ENCODE peak calls at places on chromosomes 4 and X, in ten cellular contexts. One of them, this sample, is unnamed.

GRCh38 chr4:147853706-147854105 is 121.8 kb downstream of the ARHGAP10 start:
- DNase-seq in brain microvascular endothelial cell: no peak
- DNase-seq in cardiac muscle cell: peak; percentile 36
- DNase-seq in psoas muscle: no peak
- DNase-seq in sigmoid colon: no peak
- DNase-seq in upper lobe of left lung: no peak
- DNase-seq in astrocyte of the spinal cord: no peak
- DNase-seq in Calu3: no peak
- DNase-seq in fibroblast of lung: no peak
- DNase-seq in cardiac fibroblast: no peak
- DNase-seq in this sample: peak; percentile 72

GRCh38 chrX:107014927-107015326 is 14.9 kb upstream of the MORC4 start:
- DNase-seq in psoas muscle: no peak
- DNase-seq in brain microvascular endothelial cell: no peak
- DNase-seq in sigmoid colon: no peak
- DNase-seq in cardiac fibroblast: peak; percentile 40
- DNase-seq in astrocyte of the spinal cord: no peak
- DNase-seq in cardiac muscle cell: peak; percentile 34
- DNase-seq in Calu3: no peak
- DNase-seq in upper lobe of left lung: no peak
- DNase-seq in fibroblast of lung: no peak
- DNase-seq in this sample: no peak

GRCh38 chr4:145195167-145195952 is 15.0 kb upstream of the OTUD4 start:
- DNase-seq in Calu3: no peak
- DNase-seq in cardiac muscle cell: no peak
- DNase-seq in upper lobe of left lung: no peak
- DNase-seq in fibroblast of lung: no peak
- DNase-seq in sigmoid colon: no peak
- DNase-seq in brain microvascular endothelial cell: no peak
- DNase-seq in astrocyte of the spinal cord: no peak
- DNase-seq in cardiac fibroblast: no peak
- DNase-seq in psoas muscle: no peak
- DNase-seq in this sample: no peak

GRCh38 chrX:105302246-105302645 is 81.8 kb upstream of the TEX13A start:
- DNase-seq in fibroblast of lung: no peak
- DNase-seq in cardiac fibroblast: peak; percentile 43
- DNase-seq in psoas muscle: no peak
- DNase-seq in sigmoid colon: no peak
- DNase-seq in brain microvascular endothelial cell: no peak
- DNase-seq in upper lobe of left lung: no peak
- DNase-seq in astrocyte of the spinal cord: no peak
- DNase-seq in cardiac muscle cell: no peak
- DNase-seq in Calu3: no peak
- DNase-seq in this sample: no peak

GRCh38 chr4:184294734-184295133 is 77.1 kb upstream of the ENPP6 start:
- DNase-seq in fibroblast of lung: no peak
- DNase-seq in psoas muscle: no peak
- DNase-seq in Calu3: no peak
- DNase-seq in sigmoid colon: no peak
- DNase-seq in astrocyte of the spinal cord: no peak
- DNase-seq in upper lobe of left lung: no peak
- DNase-seq in cardiac muscle cell: no peak
- DNase-seq in cardiac fibroblast: no peak
- DNase-seq in brain microvascular endothelial cell: no peak
- DNase-seq in this sample: no peak

GRCh38 chr4:86856896-86857295 is 7.7 kb upstream of the SLC10A6 start:
- DNase-seq in cardiac fibroblast: no peak
- DNase-seq in cardiac muscle cell: no peak
- DNase-seq in brain microvascular endothelial cell: no peak
- DNase-seq in fibroblast of lung: no peak
- DNase-seq in sigmoid colon: no peak
- DNase-seq in upper lobe of left lung: no peak
- DNase-seq in psoas muscle: no peak
- DNase-seq in Calu3: no peak
- DNase-seq in astrocyte of the spinal cord: no peak
- DNase-seq in this sample: peak; percentile 24

GRCh38 chrX:72317139-72317538 is 11.4 kb upstream of the CITED1 start:
- DNase-seq in Calu3: no peak
- DNase-seq in fibroblast of lung: no peak
- DNase-seq in cardiac fibroblast: no peak
- DNase-seq in astrocyte of the spinal cord: no peak
- DNase-seq in cardiac muscle cell: no peak
- DNase-seq in upper lobe of left lung: no peak
- DNase-seq in brain microvascular endothelial cell: no peak
- DNase-seq in psoas muscle: no peak
- DNase-seq in sigmoid colon: no peak
- DNase-seq in this sample: no peak

GRCh38 chr4:8104491-8105302 is 53.9 kb downstream of the ABLIM2 start:
- DNase-seq in brain microvascular endothelial cell: no peak
- DNase-seq in cardiac muscle cell: no peak
- DNase-seq in Calu3: no peak
- DNase-seq in sigmoid colon: no peak
- DNase-seq in psoas muscle: no peak
- DNase-seq in fibroblast of lung: no peak
- DNase-seq in astrocyte of the spinal cord: no peak
- DNase-seq in upper lobe of left lung: no peak
- DNase-seq in cardiac fibroblast: no peak
- DNase-seq in this sample: no peak

GRCh38 chr4:699816-700580 is 5.6 kb upstream of the PCGF3 start:
- DNase-seq in fibroblast of lung: no peak
- DNase-seq in psoas muscle: no peak
- DNase-seq in Calu3: no peak
- DNase-seq in cardiac muscle cell: no peak
- DNase-seq in brain microvascular endothelial cell: no peak
- DNase-seq in upper lobe of left lung: peak; percentile 56
- DNase-seq in sigmoid colon: peak; percentile 54
- DNase-seq in cardiac fibroblast: no peak
- DNase-seq in astrocyte of the spinal cord: no peak
- DNase-seq in this sample: no peak

GRCh38 chrX:39688576-39689373 is 409.0 kb downstream of the BCOR start:
- DNase-seq in brain microvascular endothelial cell: no peak
- DNase-seq in astrocyte of the spinal cord: peak; percentile 23
- DNase-seq in sigmoid colon: peak; percentile 76
- DNase-seq in upper lobe of left lung: peak; percentile 89
- DNase-seq in cardiac fibroblast: peak; percentile 21
- DNase-seq in fibroblast of lung: peak; percentile 51
- DNase-seq in psoas muscle: peak; percentile 66
- DNase-seq in cardiac muscle cell: peak; percentile 75
- DNase-seq in Calu3: peak; percentile 56
- DNase-seq in this sample: no peak

GRCh38 chrX:63050225-63050624 is 300.9 kb downstream of the SPIN4 start:
- DNase-seq in cardiac muscle cell: no peak
- DNase-seq in cardiac fibroblast: peak; percentile 0
- DNase-seq in astrocyte of the spinal cord: no peak
- DNase-seq in brain microvascular endothelial cell: no peak
- DNase-seq in sigmoid colon: no peak
- DNase-seq in psoas muscle: no peak
- DNase-seq in Calu3: no peak
- DNase-seq in upper lobe of left lung: no peak
- DNase-seq in fibroblast of lung: no peak
- DNase-seq in this sample: no peak
- TF ChIP-seq CTCF in cardiac muscle cell: no peak
- TF ChIP-seq CTCF in cardiac fibroblast: no peak
- TF ChIP-seq CTCF in astrocyte of the spinal cord: no peak
- TF ChIP-seq CTCF in brain microvascular endothelial cell: no peak
- TF ChIP-seq CTCF in sigmoid colon: no peak
- TF ChIP-seq CTCF in psoas muscle: no peak
- TF ChIP-seq CTCF in Calu3: no peak
- TF ChIP-seq CTCF in upper lobe of left lung: no peak
- TF ChIP-seq CTCF in fibroblast of lung: no peak
- TF ChIP-seq CTCF in this sample: no peak

DNA sequence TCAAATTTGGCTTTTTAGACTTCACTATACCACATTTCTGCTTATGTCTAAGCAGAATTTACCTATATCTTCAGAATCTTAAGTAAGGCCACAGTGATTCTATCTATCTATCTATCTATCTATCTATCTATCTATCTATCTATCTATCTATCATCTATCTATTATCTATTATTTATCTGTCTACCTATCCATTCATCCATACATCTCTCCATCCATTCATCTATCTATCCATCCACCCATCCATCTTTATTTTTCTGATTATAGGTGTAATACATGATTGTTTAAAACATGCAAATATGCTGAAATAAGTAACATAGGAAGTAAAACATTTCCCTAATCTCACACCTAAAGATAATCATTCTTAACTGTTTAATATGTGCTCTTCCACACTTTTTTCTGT is 18.8 kb downstream of the ADGRG4 start:
- DNase-seq in brain microvascular endothelial cell: no peak
- DNase-seq in psoas muscle: no peak
- DNase-seq in fibroblast of lung: no peak
- DNase-seq in astrocyte of the spinal cord: no peak
- DNase-seq in Calu3: no peak
- DNase-seq in upper lobe of left lung: no peak
- DNase-seq in sigmoid colon: no peak
- DNase-seq in cardiac fibroblast: no peak
- DNase-seq in cardiac muscle cell: no peak
- DNase-seq in this sample: no peak
- TF ChIP-seq CTCF in brain microvascular endothelial cell: no peak
- TF ChIP-seq CTCF in psoas muscle: no peak
- TF ChIP-seq CTCF in fibroblast of lung: no peak
- TF ChIP-seq CTCF in astrocyte of the spinal cord: no peak
- TF ChIP-seq CTCF in Calu3: no peak
- TF ChIP-seq CTCF in upper lobe of left lung: no peak
- TF ChIP-seq CTCF in sigmoid colon: no peak
- TF ChIP-seq CTCF in cardiac fibroblast: no peak
- TF ChIP-seq CTCF in cardiac muscle cell: no peak
- TF ChIP-seq CTCF in this sample: no peak

GRCh38 chrX:81120936-81121351 is 80.8 kb downstream of the HMGN5 start:
- DNase-seq in psoas muscle: peak; percentile 19
- DNase-seq in Calu3: peak; percentile 52
- DNase-seq in cardiac muscle cell: peak; percentile 58
- DNase-seq in fibroblast of lung: peak; percentile 49
- DNase-seq in brain microvascular endothelial cell: peak; percentile 27
- DNase-seq in astrocyte of the spinal cord: peak; percentile 67
- DNase-seq in sigmoid colon: peak; percentile 59
- DNase-seq in cardiac fibroblast: peak; percentile 61
- DNase-seq in upper lobe of left lung: no peak
- DNase-seq in this sample: peak; percentile 36
- TF ChIP-seq CTCF in psoas muscle: peak; percentile 50
- TF ChIP-seq CTCF in Calu3: peak; percentile 43
- TF ChIP-seq CTCF in cardiac muscle cell: peak; percentile 74
- TF ChIP-seq CTCF in fibroblast of lung: peak; percentile 69
- TF ChIP-seq CTCF in brain microvascular endothelial cell: peak; percentile 74
- TF ChIP-seq CTCF in astrocyte of the spinal cord: peak; percentile 68
- TF ChIP-seq CTCF in sigmoid colon: peak; percentile 51
- TF ChIP-seq CTCF in cardiac fibroblast: peak; percentile 68
- TF ChIP-seq CTCF in upper lobe of left lung: peak; percentile 22
- TF ChIP-seq CTCF in this sample: peak; percentile 74

GRCh38 chrX:48493890-48494364 is 14.9 kb upstream of the PORCN start:
- DNase-seq in psoas muscle: no peak
- DNase-seq in upper lobe of left lung: no peak
- DNase-seq in astrocyte of the spinal cord: peak; percentile 63
- DNase-seq in cardiac muscle cell: peak; percentile 67
- DNase-seq in cardiac fibroblast: peak; percentile 79
- DNase-seq in Calu3: peak; percentile 48
- DNase-seq in sigmoid colon: no peak
- DNase-seq in fibroblast of lung: peak; percentile 32
- DNase-seq in brain microvascular endothelial cell: peak; percentile 62
- DNase-seq in this sample: peak; percentile 35
- TF ChIP-seq CTCF in psoas muscle: no peak
- TF ChIP-seq CTCF in upper lobe of left lung: peak; percentile 17
- TF ChIP-seq CTCF in astrocyte of the spinal cord: peak; percentile 36
- TF ChIP-seq CTCF in cardiac muscle cell: peak; percentile 42
- TF ChIP-seq CTCF in cardiac fibroblast: peak; percentile 35
- TF ChIP-seq CTCF in Calu3: peak; percentile 27
- TF ChIP-seq CTCF in sigmoid colon: no peak
- TF ChIP-seq CTCF in fibroblast of lung: peak; percentile 38
- TF ChIP-seq CTCF in brain microvascular endothelial cell: peak; percentile 59
- TF ChIP-seq CTCF in this sample: peak; percentile 62

GRCh38 chr4:2172161-2172560 is 69.8 kb downstream of the HAUS3 start:
- DNase-seq in Calu3: no peak
- DNase-seq in upper lobe of left lung: no peak
- DNase-seq in psoas muscle: no peak
- DNase-seq in cardiac fibroblast: no peak
- DNase-seq in brain microvascular endothelial cell: no peak
- DNase-seq in cardiac muscle cell: no peak
- DNase-seq in fibroblast of lung: no peak
- DNase-seq in astrocyte of the spinal cord: no peak
- DNase-seq in sigmoid colon: no peak
- DNase-seq in this sample: no peak
- TF ChIP-seq CTCF in Calu3: no peak
- TF ChIP-seq CTCF in upper lobe of left lung: no peak
- TF ChIP-seq CTCF in psoas muscle: no peak
- TF ChIP-seq CTCF in cardiac fibroblast: no peak
- TF ChIP-seq CTCF in brain microvascular endothelial cell: no peak
- TF ChIP-seq CTCF in cardiac muscle cell: no peak
- TF ChIP-seq CTCF in fibroblast of lung: no peak
- TF ChIP-seq CTCF in astrocyte of the spinal cord: no peak
- TF ChIP-seq CTCF in sigmoid colon: no peak
- TF ChIP-seq CTCF in this sample: no peak